ENCODE peak calls at places on chromosomes 7 and 10, in seven cellular contexts. One of them, this sample, is unnamed.

GRCh38 chr7:130352335-130353074 is 7.9 kb downstream of the CPA5 start:
- DNase-seq in astrocyte of the spinal cord: peak; percentile 74
- DNase-seq in HFF-Myc: no peak
- DNase-seq in AG09309: no peak
- DNase-seq in pancreas: no peak
- DNase-seq in astrocyte: peak; percentile 61
- DNase-seq in neural progenitor cell: peak; percentile 45
- DNase-seq in this sample: no peak

GRCh38 chr10:73771722-73772279 is 10.0 kb upstream of the CHCHD1 start:
- DNase-seq in astrocyte of the spinal cord: no peak
- DNase-seq in neural progenitor cell: peak; percentile 92
- DNase-seq in pancreas: no peak
- DNase-seq in astrocyte: no peak
- DNase-seq in HFF-Myc: no peak
- DNase-seq in AG09309: no peak
- DNase-seq in this sample: peak; percentile 86

GRCh38 chr7:23230586-23231195 is 15.9 kb upstream of the GPNMB start:
- DNase-seq in astrocyte of the spinal cord: no peak
- DNase-seq in HFF-Myc: no peak
- DNase-seq in AG09309: no peak
- DNase-seq in neural progenitor cell: no peak
- DNase-seq in pancreas: no peak
- DNase-seq in astrocyte: no peak
- DNase-seq in this sample: no peak

GRCh38 chr10:33215154-33215553 is 119.3 kb downstream of the NRP1 start:
- DNase-seq in astrocyte of the spinal cord: peak; percentile 82
- DNase-seq in pancreas: no peak
- DNase-seq in neural progenitor cell: no peak
- DNase-seq in AG09309: peak; percentile 90
- DNase-seq in astrocyte: peak; percentile 87
- DNase-seq in HFF-Myc: no peak
- DNase-seq in this sample: no peak

GRCh38 chr10:361203-362135 is 226.2 kb downstream of the ZMYND11 start:
- DNase-seq in astrocyte of the spinal cord: no peak
- DNase-seq in pancreas: no peak
- DNase-seq in astrocyte: no peak
- DNase-seq in AG09309: no peak
- DNase-seq in neural progenitor cell: peak; percentile 21
- DNase-seq in HFF-Myc: no peak
- DNase-seq in this sample: no peak

GRCh38 chr10:75243426-75243825 is 7.7 kb upstream of the COMTD1 start:
- DNase-seq in HFF-Myc: no peak
- DNase-seq in AG09309: no peak
- DNase-seq in astrocyte of the spinal cord: no peak
- DNase-seq in astrocyte: no peak
- DNase-seq in pancreas: no peak
- DNase-seq in neural progenitor cell: no peak
- DNase-seq in this sample: no peak

GRCh38 chr10:92342801-92343200 is 51.8 kb downstream of the MARCHF5 start:
- DNase-seq in pancreas: no peak
- DNase-seq in HFF-Myc: no peak
- DNase-seq in astrocyte of the spinal cord: peak; percentile 13
- DNase-seq in neural progenitor cell: no peak
- DNase-seq in AG09309: peak; percentile 17
- DNase-seq in astrocyte: peak; percentile 32
- DNase-seq in this sample: no peak

GRCh38 chr10:31927597-31928530 is 767 bp downstream of the ARHGAP12 start:
- DNase-seq in pancreas: peak; percentile 74
- DNase-seq in neural progenitor cell: peak; percentile 85
- DNase-seq in HFF-Myc: no peak
- DNase-seq in astrocyte of the spinal cord: peak; percentile 71
- DNase-seq in astrocyte: peak; percentile 43
- DNase-seq in AG09309: no peak
- DNase-seq in this sample: peak; percentile 71

GRCh38 chr7:22651534-22652243 is 75.3 kb upstream of the IL6 start:
- DNase-seq in HFF-Myc: peak; percentile 39
- DNase-seq in neural progenitor cell: no peak
- DNase-seq in astrocyte of the spinal cord: peak; percentile 84
- DNase-seq in astrocyte: peak; percentile 77
- DNase-seq in pancreas: no peak
- DNase-seq in AG09309: no peak
- DNase-seq in this sample: no peak

GRCh38 chr10:11113156-11113555 is 95.5 kb downstream of the CELF2 start:
- DNase-seq in HFF-Myc: no peak
- DNase-seq in astrocyte of the spinal cord: no peak
- DNase-seq in neural progenitor cell: no peak
- DNase-seq in AG09309: no peak
- DNase-seq in pancreas: no peak
- DNase-seq in astrocyte: no peak
- DNase-seq in this sample: peak; percentile 41

GRCh38 chr7:97001656-97002554 is 3.4 kb upstream of the DLX6 start:
- DNase-seq in HFF-Myc: no peak
- DNase-seq in pancreas: no peak
- DNase-seq in neural progenitor cell: peak; percentile 69
- DNase-seq in astrocyte of the spinal cord: no peak
- DNase-seq in astrocyte: no peak
- DNase-seq in AG09309: no peak
- DNase-seq in this sample: no peak

GRCh38 chr7:111953611-111954010 is 252.6 kb downstream of the DOCK4 start:
- DNase-seq in pancreas: no peak
- DNase-seq in AG09309: no peak
- DNase-seq in astrocyte: no peak
- DNase-seq in astrocyte of the spinal cord: no peak
- DNase-seq in neural progenitor cell: peak; percentile 31
- DNase-seq in HFF-Myc: no peak
- DNase-seq in this sample: peak; percentile 26
- TF ChIP-seq CTCF in pancreas: no peak
- TF ChIP-seq CTCF in AG09309: no peak
- TF ChIP-seq CTCF in astrocyte: no peak
- TF ChIP-seq CTCF in astrocyte of the spinal cord: no peak
- TF ChIP-seq CTCF in neural progenitor cell: peak; percentile 21
- TF ChIP-seq CTCF in HFF-Myc: no peak
- TF ChIP-seq CTCF in this sample: no peak

GRCh38 chr10:16779375-16779774 is 37.8 kb downstream of the RSU1 start:
- DNase-seq in AG09309: no peak
- DNase-seq in pancreas: no peak
- DNase-seq in astrocyte: no peak
- DNase-seq in HFF-Myc: no peak
- DNase-seq in astrocyte of the spinal cord: no peak
- DNase-seq in neural progenitor cell: no peak
- DNase-seq in this sample: peak; percentile 53

GRCh38 chr10:16776896-16777295 is 40.3 kb downstream of the RSU1 start:
- DNase-seq in AG09309: no peak
- DNase-seq in pancreas: no peak
- DNase-seq in HFF-Myc: no peak
- DNase-seq in neural progenitor cell: no peak
- DNase-seq in astrocyte: no peak
- DNase-seq in astrocyte of the spinal cord: no peak
- DNase-seq in this sample: no peak

GRCh38 chr10:16777473-16778370 is 39.5 kb downstream of the RSU1 start:
- DNase-seq in astrocyte: peak; percentile 28
- DNase-seq in AG09309: peak; percentile 5
- DNase-seq in HFF-Myc: peak; percentile 19
- DNase-seq in astrocyte of the spinal cord: peak; percentile 60
- DNase-seq in pancreas: no peak
- DNase-seq in neural progenitor cell: peak; percentile 79
- DNase-seq in this sample: peak; percentile 70

DNA sequence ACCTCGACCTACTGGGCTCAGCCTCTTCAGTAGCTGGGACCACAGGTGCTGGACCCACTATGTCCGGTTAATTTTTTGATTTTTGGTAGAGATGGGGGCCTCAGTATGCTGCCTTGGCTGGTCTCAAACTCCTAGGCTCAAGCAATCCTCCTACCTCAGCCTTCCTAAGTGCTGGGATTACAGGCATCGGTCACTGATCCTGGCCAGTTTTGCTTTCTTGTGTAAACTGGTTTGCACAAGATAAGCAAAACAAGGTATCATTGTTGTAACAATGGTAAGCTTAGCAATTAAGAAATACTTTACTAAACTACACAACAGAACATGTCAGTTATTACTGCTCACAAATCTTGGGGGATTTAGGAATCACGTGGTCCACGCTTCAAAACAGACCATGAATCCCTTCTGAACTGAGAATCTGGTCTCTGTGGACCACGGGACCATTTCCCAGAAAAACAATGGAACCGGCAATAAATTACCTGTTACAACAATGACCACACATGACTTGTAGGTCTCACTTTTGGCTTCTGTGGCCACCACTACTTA is 36.8 kb downstream of the RSU1 start:
- DNase-seq in HFF-Myc: no peak
- DNase-seq in astrocyte: no peak
- DNase-seq in pancreas: no peak
- DNase-seq in neural progenitor cell: no peak
- DNase-seq in astrocyte of the spinal cord: no peak
- DNase-seq in AG09309: no peak
- DNase-seq in this sample: no peak
- H3K4me3 ChIP-seq in HFF-Myc: no peak overlapping the region
- H3K4me3 ChIP-seq in astrocyte: no peak overlapping the region
- H3K4me3 ChIP-seq in pancreas: no peak overlapping the region
- H3K4me3 ChIP-seq in neural progenitor cell: no peak overlapping the region
- H3K4me3 ChIP-seq in astrocyte of the spinal cord: no peak overlapping the region
- H3K4me3 ChIP-seq in AG09309: no peak overlapping the region
- H3K4me3 ChIP-seq in this sample: no peak overlapping the region

GRCh38 chr7:25389489-25390106 is 161.3 kb upstream of the NPVF start:
- DNase-seq in astrocyte of the spinal cord: peak; percentile 50
- DNase-seq in AG09309: no peak
- DNase-seq in pancreas: no peak
- DNase-seq in HFF-Myc: peak; percentile 4
- DNase-seq in astrocyte: peak; percentile 10
- DNase-seq in neural progenitor cell: peak; percentile 60
- DNase-seq in this sample: peak; percentile 29
- TF ChIP-seq CTCF in astrocyte of the spinal cord: peak; percentile 54
- TF ChIP-seq CTCF in AG09309: peak; percentile 60
- TF ChIP-seq CTCF in pancreas: peak; percentile 29
- TF ChIP-seq CTCF in HFF-Myc: peak; percentile 38
- TF ChIP-seq CTCF in astrocyte: peak; percentile 49
- TF ChIP-seq CTCF in neural progenitor cell: peak; percentile 73
- TF ChIP-seq CTCF in this sample: peak; percentile 8

GRCh38 chr7:135862586-135863361 is 114.2 kb upstream of the FAM180A start:
- DNase-seq in pancreas: no peak
- DNase-seq in neural progenitor cell: peak; percentile 71
- DNase-seq in astrocyte: peak; percentile 68
- DNase-seq in HFF-Myc: no peak
- DNase-seq in astrocyte of the spinal cord: no peak
- DNase-seq in AG09309: no peak
- DNase-seq in this sample: no peak
- H3K4me3 ChIP-seq in pancreas: no peak overlapping the region
- H3K4me3 ChIP-seq in neural progenitor cell: no peak overlapping the region
- H3K4me3 ChIP-seq in astrocyte: no peak overlapping the region
- H3K4me3 ChIP-seq in HFF-Myc: no peak overlapping the region
- H3K4me3 ChIP-seq in astrocyte of the spinal cord: no peak overlapping the region
- H3K4me3 ChIP-seq in AG09309: no peak overlapping the region
- H3K4me3 ChIP-seq in this sample: no peak overlapping the region